ENCODE peak calls at places on chromosomes 7 and 10, in four cellular contexts. Y, P, X and B are unnamed samples.

GRCh38 chr7:55572378-55573233 is at the start of gene VOPP1:
- DNase-seq in X (peak; percentile 91), Y (peak; percentile 90), P (peak; percentile 66), B (peak; percentile 81)

GRCh38 chr7:142806957-142807356 is 36.2 kb downstream of the PRSS2 start:
- DNase-seq in X (no peak), P (no peak), Y (no peak), B (no peak)

GRCh38 chr7:137772748-137773147 is 74.0 kb downstream of the DGKI start:
- DNase-seq in Y (no peak), P (peak; percentile 40), X (no peak), B (peak; percentile 83)

GRCh38 chr7:150955519-150956394 is 22.4 kb downstream of the KCNH2 start:
- DNase-seq in X (peak; percentile 81), Y (no peak), P (no peak), B (no peak)

GRCh38 chr10:17412323-17412722 is 42.1 kb downstream of the ST8SIA6 start:
- DNase-seq in X (peak; percentile 44), P (no peak), Y (no peak), B (no peak)

GRCh38 chr7:30556854-30557644 is 37.6 kb upstream of the GARS1 start:
- DNase-seq in X (peak; percentile 91), P (no peak), Y (peak; percentile 93), B (peak; percentile 48)

GRCh38 chr7:106778656-106779250 is 86.3 kb upstream of the PIK3CG start:
- DNase-seq in P (no peak), X (no peak), Y (no peak), B (peak; percentile 70)

GRCh38 chr7:93407239-93407638 is 167.3 kb downstream of the CALCR start:
- DNase-seq in Y (no peak), X (peak; percentile 3), P (no peak), B (no peak)

GRCh38 chr10:97759981-97760345 is 11.8 kb downstream of the SFRP5 start:
- DNase-seq in P (no peak), X (no peak), Y (no peak), B (no peak)

GRCh38 chr10:128599030-128599429 is 472.8 kb upstream of the MKI67 start:
- DNase-seq in P (no peak), X (no peak), Y (no peak), B (no peak)

GRCh38 chr7:142898377-142899235 is 13.1 kb upstream of the TRPV6 start:
- DNase-seq in P (no peak), Y (peak; percentile 70), X (no peak), B (peak; percentile 75)